ENCODE peak calls at places on chromosomes 13 and 19, in seven cellular contexts. A is thoracic aorta; I is hepatocyte; X is transverse colon; U is aorta; V is naive thymus-derived CD4-positive, alpha-beta T cell; T is CD8-positive, alpha-beta memory T cell. N is an unnamed sample.

GRCh38 chr19:19106061-19106551 is 32.2 kb downstream of the TMEM161A start:
- DNase-seq in A (no peak), I (peak; percentile 52), X (no peak), U (no peak), V (no peak), T (no peak), N (no peak)

GRCh38 chr19:45863840-45864628 is at the start of gene FOXA3:
- DNase-seq in A (no peak), I (peak; percentile 89), X (peak; percentile 85), U (no peak), V (peak; percentile 53), T (peak; percentile 47), N (peak; percentile 36)

GRCh38 chr19:38135150-38135998 is 88.6 kb downstream of the DPF1 start:
- DNase-seq in A (no peak), I (no peak), X (no peak), U (no peak), V (no peak), T (no peak), N (no peak)

GRCh38 chr19:4052993-4053422 is 13.7 kb downstream of the ZBTB7A start:
- DNase-seq in A (no peak), I (no peak), X (peak; percentile 76), U (no peak), V (no peak), T (no peak), N (no peak)

GRCh38 chr19:35314031-35314430 is 15.0 kb upstream of the CD22 start:
- DNase-seq in A (no peak), I (no peak), X (no peak), U (no peak), V (no peak), T (no peak), N (no peak)

GRCh38 chr13:73304442-73304841 is 245.6 kb downstream of the KLF5 start:
- DNase-seq in A (no peak), I (no peak), X (no peak), U (no peak), V (no peak), T (no peak), N (no peak)

GRCh38 chr13:60969659-60970058 is 446.0 kb downstream of the PCDH20 start:
- DNase-seq in A (no peak), I (no peak), X (no peak), U (no peak), V (no peak), T (no peak), N (no peak)

GRCh38 chr13:21344662-21345176 is 114.4 kb downstream of the ZDHHC20 start:
- DNase-seq in A (no peak), I (no peak), X (no peak), U (no peak), V (peak; percentile 38), T (peak; percentile 44), N (peak; percentile 37)

GRCh38 chr13:98460519-98460918 is 116.4 kb downstream of the STK24 start:
- DNase-seq in A (no peak), I (no peak), X (no peak), U (no peak), V (no peak), T (no peak), N (no peak)

GRCh38 chr19:33297401-33298145 is 4.8 kb downstream of the CEBPA start:
- DNase-seq in A (no peak), I (peak; percentile 59), X (no peak), U (no peak), V (no peak), T (no peak), N (no peak)

GRCh38 chr19:29643361-29643935 is 21.8 kb upstream of the PLEKHF1 start:
- DNase-seq in A (no peak), I (no peak), X (no peak), U (no peak), V (no peak), T (no peak), N (no peak)

GRCh38 chr19:39157275-39157996 is 31.9 kb downstream of the PAK4 start:
- DNase-seq in A (no peak), I (no peak), X (no peak), U (no peak), V (no peak), T (no peak), N (no peak)

GRCh38 chr13:21949818-21950429 is 279.1 kb downstream of the FGF9 start:
- DNase-seq in A (no peak), I (no peak), X (no peak), U (no peak), V (no peak), T (no peak), N (no peak)

GRCh38 chr13:77190349-77190748 is 136.5 kb downstream of the MYCBP2 start:
- DNase-seq in A (no peak), I (no peak), X (no peak), U (no peak), V (no peak), T (no peak), N (no peak)
- H3K4me3 ChIP-seq in A (no peak overlapping the region), I (no peak overlapping the region), X (no peak overlapping the region), U (no peak overlapping the region), V (no peak overlapping the region), T (no peak overlapping the region), N (peak overlapping the region; percentile 33)

DNA sequence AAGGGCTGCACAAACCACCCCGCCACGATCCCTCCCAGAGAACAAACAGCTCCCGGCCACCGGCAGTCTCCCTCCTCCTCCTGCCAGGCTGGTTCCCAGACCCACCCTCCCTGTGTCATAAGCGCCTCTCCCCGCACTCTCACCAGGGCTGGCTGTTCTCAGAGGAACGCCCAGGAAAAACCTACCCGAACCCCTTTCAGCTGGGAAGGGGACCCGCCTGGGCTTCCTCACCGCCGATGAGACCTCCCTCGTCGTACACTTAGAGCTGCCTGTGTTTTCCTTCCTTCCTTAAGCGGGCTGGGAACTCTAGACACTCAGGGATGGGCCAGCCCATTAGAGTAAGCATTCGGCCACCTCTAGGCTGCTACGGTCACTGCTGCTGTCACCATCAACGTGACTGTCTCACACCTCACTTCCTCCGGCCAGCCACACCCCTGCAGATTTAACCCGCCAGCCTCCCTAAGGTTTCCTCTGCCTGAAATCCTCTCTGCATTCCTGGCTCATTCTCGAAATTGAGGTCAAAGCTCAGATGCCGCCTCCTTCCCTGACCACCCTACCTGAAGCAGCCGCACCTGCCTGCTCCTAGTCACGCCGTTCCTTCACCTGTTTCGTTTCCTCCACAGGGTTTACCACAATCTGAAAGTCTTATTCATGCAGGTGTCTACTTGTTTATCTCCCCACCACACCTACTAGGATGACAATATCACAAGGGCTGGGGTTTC is 6.3 kb upstream of the RDH13 start:
- DNase-seq in A (no peak), I (peak; percentile 82), X (peak; percentile 84), U (peak; percentile 40), V (no peak), T (no peak), N (peak; percentile 56)
- H3K4me3 ChIP-seq in A (peak overlapping the region; percentile 60), I (peak overlapping the region; percentile 2), X (peak overlapping the region; percentile 23), U (no peak overlapping the region), V (no peak overlapping the region), T (peak overlapping the region; percentile 4), N (no peak overlapping the region)

GRCh38 chr19:16834747-16835146 is 5.5 kb downstream of the SIN3B start:
- DNase-seq in A (no peak), I (no peak), X (no peak), U (no peak), V (no peak), T (no peak), N (no peak)

GRCh38 chr19:16829822-16830289 is 658 bp downstream of the SIN3B start:
- DNase-seq in A (no peak), I (no peak), X (no peak), U (no peak), V (peak; percentile 6), T (no peak), N (no peak)

GRCh38 chr19:16828990-16829821 is at the start of gene SIN3B:
- DNase-seq in A (no peak), I (peak; percentile 94), X (peak; percentile 91), U (peak; percentile 87), V (peak; percentile 94), T (peak; percentile 86), N (peak; percentile 83)

GRCh38 chr19:16831531-16831930 is 2.3 kb downstream of the SIN3B start:
- DNase-seq in A (no peak), I (no peak), X (no peak), U (no peak), V (no peak), T (no peak), N (no peak)

DNA sequence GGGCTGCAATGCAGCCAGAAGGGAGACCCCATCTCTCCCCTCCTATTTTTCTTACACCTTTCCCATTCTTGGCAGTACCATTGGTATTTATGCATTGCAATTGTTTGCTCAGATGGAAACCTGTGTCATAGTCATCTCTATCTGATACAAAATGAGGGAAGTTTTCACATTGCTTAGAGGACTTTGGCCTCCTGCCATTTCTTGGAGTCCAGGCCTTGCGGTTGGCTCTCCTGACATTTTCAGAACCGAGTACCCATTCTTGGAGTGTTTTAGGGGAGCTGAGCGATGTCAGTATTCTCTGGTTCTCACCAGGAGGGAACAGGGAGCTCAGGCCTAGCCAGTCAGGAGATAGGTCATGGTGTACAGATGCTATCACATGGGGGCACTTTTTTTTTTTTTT is 1.5 kb downstream of the SIN3B start:
- DNase-seq in A (no peak), I (no peak), X (no peak), U (peak; percentile 9), V (no peak), T (no peak), N (no peak)
- H3K4me3 ChIP-seq in A (no peak overlapping the region), I (no peak overlapping the region), X (no peak overlapping the region), U (no peak overlapping the region), V (no peak overlapping the region), T (no peak overlapping the region), N (peak overlapping the region; percentile 5)

GRCh38 chr19:41195675-41196497 is 2.9 kb downstream of the CYP2S1 start:
- DNase-seq in A (no peak), I (no peak), X (no peak), U (no peak), V (no peak), T (no peak), N (no peak)

GRCh38 chr19:41193420-41194156 is 569 bp downstream of the CYP2S1 start:
- DNase-seq in A (no peak), I (no peak), X (no peak), U (no peak), V (no peak), T (no peak), N (no peak)

GRCh38 chr19:41194157-41194552 is 1.1 kb downstream of the CYP2S1 start:
- DNase-seq in A (no peak), I (no peak), X (no peak), U (no peak), V (no peak), T (no peak), N (no peak)

GRCh38 chr19:41189425-41190065 is 3.5 kb upstream of the CYP2S1 start:
- DNase-seq in A (no peak), I (no peak), X (no peak), U (no peak), V (no peak), T (no peak), N (no peak)

DNA sequence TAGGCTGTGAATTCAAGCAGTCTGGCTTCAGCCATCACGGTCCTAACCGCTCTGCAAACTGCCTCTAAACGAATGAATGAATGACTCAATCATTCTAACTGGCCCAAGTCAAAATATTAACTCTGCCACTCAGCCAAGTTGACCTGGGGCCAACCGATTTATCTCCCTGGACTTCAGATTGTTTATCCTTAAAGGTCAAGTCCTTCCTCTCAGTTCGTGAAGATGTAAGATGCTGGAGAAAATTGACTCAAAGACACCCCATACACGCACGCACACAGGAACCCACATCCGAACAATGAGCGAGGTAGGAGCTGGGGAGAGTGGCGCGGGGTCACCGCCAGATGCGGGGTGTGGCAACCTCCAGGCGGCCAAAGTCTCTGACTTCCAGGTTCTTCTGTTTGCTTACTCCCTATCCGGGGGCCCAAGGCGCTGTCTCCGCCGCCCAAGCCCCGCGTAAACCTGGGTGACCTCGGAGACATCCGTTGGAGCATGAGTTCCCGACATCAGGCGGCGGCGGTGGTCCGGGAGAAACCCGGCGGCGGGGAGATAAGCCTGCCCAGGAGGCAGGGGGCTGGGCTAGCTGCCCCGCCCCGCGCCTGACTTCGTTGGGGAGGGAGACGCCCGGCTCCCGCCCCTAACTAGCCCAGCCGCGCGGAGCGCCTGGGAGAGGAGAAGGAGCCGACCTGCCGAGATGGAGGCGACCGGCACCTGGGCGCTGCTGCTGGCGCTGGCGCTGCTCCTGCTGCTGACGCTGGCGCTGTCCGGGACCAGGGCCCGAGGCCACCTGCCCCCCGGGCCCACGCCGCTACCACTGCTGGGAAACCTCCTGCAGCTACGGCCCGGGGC is at the start of gene CYP2S1:
- DNase-seq in A (no peak), I (peak; percentile 82), X (peak; percentile 75), U (peak; percentile 57), V (no peak), T (no peak), N (no peak)
- H3K4me3 ChIP-seq in A (peak within 1 kb of the TSS; percentile 60), I (peak within 1 kb of the TSS; percentile 46), X (peak within 1 kb of the TSS; percentile 66), U (no peak within 1 kb of the TSS), V (no peak within 1 kb of the TSS), T (no peak within 1 kb of the TSS), N (no peak within 1 kb of the TSS)